ENCODE peak calls at places on chromosomes 5 and 9, in five cellular contexts. J, W, E, D and Z are unnamed samples.

GRCh38 chr5:62614355-62614754 is 35.7 kb downstream of the LRRC70 start:
- DNase-seq in J (no peak), W (no peak), E (no peak), D (no peak), Z (no peak)

GRCh38 chr5:4855048-4855447 is 285.1 kb upstream of the ADAMTS16 start:
- DNase-seq in J (no peak), W (no peak), E (no peak), D (no peak), Z (no peak)

GRCh38 chr5:151896041-151896691 is 28.5 kb downstream of the GLRA1 start:
- DNase-seq in J (no peak), W (no peak), E (no peak), D (peak; percentile 90), Z (no peak)

GRCh38 chr9:29078063-29078660 is 1504.9 kb upstream of the C9orf72 start:
- DNase-seq in J (no peak), W (no peak), E (no peak), D (peak; percentile 73), Z (no peak)

GRCh38 chr5:151017897-151018296 is 2.5 kb upstream of the GPX3 start:
- DNase-seq in J (no peak), W (no peak), E (no peak), D (no peak), Z (no peak)

GRCh38 chr9:108842610-108843295 is 13.0 kb downstream of the ACTL7B start:
- DNase-seq in J (no peak), W (no peak), E (no peak), D (no peak), Z (no peak)

GRCh38 chr9:105332471-105332870 is 88.0 kb downstream of the SLC44A1 start:
- DNase-seq in J (no peak), W (no peak), E (no peak), D (no peak), Z (no peak)

GRCh38 chr5:44935262-44935661 is 126.5 kb downstream of the MRPS30 start:
- DNase-seq in J (no peak), W (no peak), E (no peak), D (no peak), Z (no peak)

GRCh38 chr5:145362261-145362660 is 472.9 kb downstream of the PRELID2 start:
- DNase-seq in J (no peak), W (no peak), E (no peak), D (peak; percentile 56), Z (no peak)

GRCh38 chr5:168086104-168086610 is 205.3 kb upstream of the WWC1 start:
- DNase-seq in J (no peak), W (no peak), E (no peak), D (peak; percentile 85), Z (no peak)

GRCh38 chr9:101463397-101463796 is 27.8 kb upstream of the ALDOB start:
- DNase-seq in J (no peak), W (no peak), E (no peak), D (no peak), Z (no peak)

GRCh38 chr9:135414293-135414692 is 65.3 kb upstream of the PPP1R26 start:
- DNase-seq in J (no peak), W (no peak), E (no peak), D (peak; percentile 49), Z (no peak)

GRCh38 chr5:134025786-134026185 is 21.0 kb upstream of the VDAC1 start:
- DNase-seq in J (no peak), W (no peak), E (no peak), D (no peak), Z (no peak)

GRCh38 chr9:91378695-91379127 is 17.0 kb upstream of the AUH start:
- DNase-seq in J (no peak), W (no peak), E (no peak), D (no peak), Z (no peak)

GRCh38 chr5:9052421-9052820 is 493.5 kb downstream of the SEMA5A start:
- DNase-seq in J (no peak), W (no peak), E (no peak), D (no peak), Z (no peak)

GRCh38 chr5:137666109-137666850 is 69.6 kb downstream of the KLHL3 start:
- DNase-seq in J (no peak), W (peak; percentile 35), E (no peak), D (no peak), Z (peak; percentile 53)

GRCh38 chr5:118611332-118611945 is 376.9 kb downstream of the DTWD2 start:
- DNase-seq in J (no peak), W (peak; percentile 35), E (no peak), D (peak; percentile 27), Z (no peak)

GRCh38 chr5:54224083-54224836 is 86.1 kb downstream of the ARL15 start:
- DNase-seq in J (no peak), W (no peak), E (no peak), D (no peak), Z (no peak)

GRCh38 chr5:15821506-15821905 is 321.5 kb downstream of the FBXL7 start:
- DNase-seq in J (no peak), W (no peak), E (no peak), D (no peak), Z (no peak)

GRCh38 chr9:99140685-99141314 is 35.9 kb downstream of the TGFBR1 start:
- DNase-seq in J (no peak), W (no peak), E (no peak), D (peak; percentile 72), Z (peak; percentile 27)

GRCh38 chr9:128323192-128323730 is 622 bp downstream of the COQ4 start:
- DNase-seq in J (no peak), W (no peak), E (no peak), D (no peak), Z (no peak)

GRCh38 chr5:170110403-170111087 is 4.8 kb downstream of the FOXI1 start:
- DNase-seq in J (no peak), W (no peak), E (no peak), D (no peak), Z (no peak)

GRCh38 chr5:36642089-36642488 is 35.7 kb downstream of the SLC1A3 start:
- DNase-seq in J (no peak), W (no peak), E (no peak), D (no peak), Z (no peak)

GRCh38 chr9:85685081-85685480 is 56.7 kb downstream of the AGTPBP1 start:
- DNase-seq in J (no peak), W (no peak), E (no peak), D (no peak), Z (no peak)

GRCh38 chr5:136133416-136134383 is 1.1 kb downstream of the SMAD5 start:
- DNase-seq in J (peak; percentile 48), W (peak; percentile 68), E (peak; percentile 10), D (peak; percentile 60), Z (peak; percentile 59)

GRCh38 chr5:135055385-135055784 is 21.4 kb upstream of the PITX1 start:
- DNase-seq in J (peak; percentile 78), W (no peak), E (no peak), D (no peak), Z (no peak)

GRCh38 chr9:85401998-85402397 is 339.8 kb downstream of the AGTPBP1 start:
- DNase-seq in J (no peak), W (no peak), E (no peak), D (peak; percentile 40), Z (no peak)

DNA sequence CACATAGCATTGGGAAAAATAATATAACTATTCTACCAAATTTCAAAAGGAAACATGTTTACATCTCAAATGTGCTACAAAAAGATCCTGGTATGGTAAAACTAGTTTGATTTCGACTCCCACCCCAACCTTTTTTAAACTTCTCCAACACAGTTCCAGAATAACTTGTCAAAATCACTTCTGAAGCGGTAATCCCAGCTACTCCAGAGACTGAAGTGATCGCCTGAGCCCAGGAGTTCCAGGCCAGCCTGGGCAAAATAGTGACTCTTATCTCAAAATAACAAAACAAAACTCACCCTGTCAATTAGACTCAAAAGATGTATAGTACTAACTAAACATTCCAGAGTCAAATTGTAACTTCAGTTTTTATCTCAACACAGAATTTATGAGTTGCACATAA is 71.3 kb upstream of the RNF38 start:
- DNase-seq in J (no peak), W (no peak), E (no peak), D (no peak), Z (no peak)
- H3K27ac ChIP-seq in J (peak overlapping the region; percentile 60), W (peak overlapping the region; percentile 74), E (no peak overlapping the region), D (no peak overlapping the region), Z (peak overlapping the region; percentile 64)

DNA sequence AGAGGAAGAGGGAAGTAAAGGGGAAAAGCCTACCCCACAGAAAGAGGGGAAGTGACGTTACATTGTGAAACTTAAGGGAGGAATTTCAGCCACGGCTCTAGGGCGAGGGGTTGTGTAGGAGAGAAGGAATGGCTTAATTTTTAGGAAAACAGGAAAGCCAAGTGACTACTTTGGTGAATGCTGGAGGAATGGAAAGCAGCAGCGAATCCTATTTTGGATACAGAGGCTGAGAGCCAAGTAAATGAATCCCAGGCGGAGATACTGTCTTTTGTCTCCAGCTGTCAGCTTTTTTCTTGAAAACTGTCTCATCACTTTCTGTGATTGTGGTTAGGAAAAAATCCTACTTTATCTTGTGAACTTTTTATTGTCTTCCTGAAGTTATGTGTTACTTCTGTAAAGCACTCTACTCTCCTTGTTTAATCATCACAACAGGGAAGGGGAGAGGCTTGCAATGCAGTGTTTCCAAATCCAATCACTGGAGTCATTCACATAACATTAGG is 188.4 kb downstream of the TSSK1B start:
- DNase-seq in J (no peak), W (no peak), E (no peak), D (no peak), Z (no peak)
- H3K27ac ChIP-seq in J (peak overlapping the region; percentile 59), W (peak overlapping the region; percentile 48), E (no peak overlapping the region), D (no peak overlapping the region), Z (peak overlapping the region; percentile 81)

DNA sequence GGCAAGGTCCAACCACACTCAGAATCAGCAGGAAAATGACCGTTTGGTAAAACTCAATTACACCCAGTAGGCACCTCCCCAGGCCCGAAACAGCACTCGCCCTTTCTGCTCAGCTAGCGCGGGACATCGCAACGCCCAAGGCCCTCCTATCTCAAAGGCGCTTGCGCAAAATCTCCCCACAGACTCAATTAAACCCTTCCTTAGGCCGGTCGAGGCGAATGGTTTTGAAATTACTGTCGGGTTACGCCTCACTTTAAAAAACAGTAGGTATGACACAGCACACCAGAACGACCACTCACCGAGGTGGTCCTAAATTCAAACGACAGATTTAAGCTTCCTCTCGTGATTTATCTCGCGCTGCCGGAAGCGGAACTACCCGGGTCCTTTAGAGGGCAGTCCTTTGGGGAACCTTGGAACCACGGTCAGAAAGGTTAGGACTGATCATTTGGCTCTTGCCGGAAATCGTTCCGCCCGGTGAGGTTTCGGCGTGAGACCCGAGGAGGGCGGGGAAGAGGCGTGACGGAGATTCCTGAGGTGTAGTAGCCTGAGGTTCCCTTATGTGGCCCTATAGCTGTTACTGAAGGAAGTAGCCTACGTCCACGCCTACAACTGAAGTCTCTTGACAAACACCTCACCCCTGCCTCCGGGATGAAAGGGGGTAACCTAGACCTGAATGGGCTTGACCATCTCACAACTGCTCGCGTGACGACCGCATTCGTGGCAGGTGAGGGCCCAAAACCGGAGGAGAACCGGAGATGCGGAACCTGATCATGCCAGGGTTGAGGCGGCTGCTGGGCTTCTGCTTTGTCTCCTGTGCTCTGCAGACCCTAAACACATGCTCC is at the start of the genes GIN1 and PPIP5K2:
- DNase-seq in J (peak; percentile 95), W (peak; percentile 97), E (peak; percentile 93), D (peak; percentile 96), Z (peak; percentile 93)
- H3K27ac ChIP-seq in J (peak within 1 kb of the TSS; percentile 92), W (peak within 1 kb of the TSS; percentile 94), E (peak within 1 kb of the TSS; percentile 86), D (peak within 1 kb of the TSS; percentile 99), Z (peak within 1 kb of the TSS; percentile 100)

GRCh38 chr5:80977764-80978163 is 17.6 kb downstream of the RASGRF2 start:
- DNase-seq in J (no peak), W (no peak), E (no peak), D (no peak), Z (no peak)

GRCh38 chr5:80985600-80986228 is 25.6 kb downstream of the RASGRF2 start:
- DNase-seq in J (no peak), W (no peak), E (no peak), D (no peak), Z (no peak)

GRCh38 chr5:80978772-80979317 is 18.7 kb downstream of the RASGRF2 start:
- DNase-seq in J (no peak), W (no peak), E (no peak), D (no peak), Z (no peak)

GRCh38 chr5:80976985-80977384 is 16.8 kb downstream of the RASGRF2 start:
- DNase-seq in J (no peak), W (no peak), E (no peak), D (no peak), Z (no peak)

GRCh38 chr5:80982093-80982492 is 21.9 kb downstream of the RASGRF2 start:
- DNase-seq in J (no peak), W (no peak), E (no peak), D (no peak), Z (no peak)
- H3K27ac ChIP-seq in J (no peak overlapping the region), W (no peak overlapping the region), E (no peak overlapping the region), D (no peak overlapping the region), Z (no peak overlapping the region)